ENCODE peak calls at places on chromosome 1, in four cellular contexts. One of them, this sample, is unnamed.

GRCh38 chr1:93979718-93980319 is 70.6 kb upstream of the GCLM start:
- DNase-seq in neural progenitor cell: no peak
- DNase-seq in H1: no peak
- DNase-seq in HCT116: no peak
- DNase-seq in this sample: no peak

GRCh38 chr1:240164742-240165141 is 73.1 kb downstream of the FMN2 start:
- DNase-seq in H1: no peak
- DNase-seq in HCT116: no peak
- DNase-seq in neural progenitor cell: no peak
- DNase-seq in this sample: no peak

GRCh38 chr1:176515310-176515709 is 52.3 kb downstream of the PAPPA2 start:
- DNase-seq in HCT116: no peak
- DNase-seq in H1: no peak
- DNase-seq in neural progenitor cell: no peak
- DNase-seq in this sample: peak

GRCh38 chr1:222618001-222618879 is at the start of gene MIA3:
- DNase-seq in neural progenitor cell: peak
- DNase-seq in H1: peak
- DNase-seq in HCT116: no peak
- DNase-seq in this sample: no peak

GRCh38 chr1:109385417-109385816 is 12.3 kb downstream of the SORT1 start:
- DNase-seq in HCT116: no peak
- DNase-seq in H1: no peak
- DNase-seq in neural progenitor cell: no peak
- DNase-seq in this sample: no peak

GRCh38 chr1:228770779-228771223 is 35.5 kb downstream of the RHOU start:
- DNase-seq in H1: no peak
- DNase-seq in HCT116: no peak
- DNase-seq in neural progenitor cell: no peak
- DNase-seq in this sample: no peak

GRCh38 chr1:49318218-49318617 is 541.5 kb upstream of the BEND5 start:
- DNase-seq in HCT116: no peak
- DNase-seq in H1: no peak
- DNase-seq in neural progenitor cell: no peak
- DNase-seq in this sample: no peak

GRCh38 chr1:121445677-121446076 is 260.9 kb downstream of the SRGAP2C start:
- DNase-seq in HCT116: no peak
- DNase-seq in H1: no peak
- DNase-seq in neural progenitor cell: no peak
- DNase-seq in this sample: no peak

GRCh38 chr1:18814340-18815202 is 44.9 kb downstream of the TAS1R2 start:
- DNase-seq in HCT116: no peak
- DNase-seq in neural progenitor cell: peak
- DNase-seq in H1: no peak
- DNase-seq in this sample: no peak

GRCh38 chr1:4227986-4228385 is 327.9 kb upstream of the C1orf174 start:
- DNase-seq in neural progenitor cell: no peak
- DNase-seq in H1: no peak
- DNase-seq in HCT116: peak
- DNase-seq in this sample: no peak

GRCh38 chr1:15610167-15610566 is 7.1 kb upstream of the DDI2 start:
- DNase-seq in HCT116: no peak
- DNase-seq in H1: no peak
- DNase-seq in neural progenitor cell: no peak
- DNase-seq in this sample: no peak

GRCh38 chr1:38025233-38025632 is 12.7 kb downstream of the UTP11 start:
- DNase-seq in neural progenitor cell: no peak
- DNase-seq in HCT116: no peak
- DNase-seq in H1: no peak
- DNase-seq in this sample: no peak

GRCh38 chr1:115670476-115671175 is 28.9 kb downstream of the VANGL1 start:
- DNase-seq in neural progenitor cell: no peak
- DNase-seq in H1: no peak
- DNase-seq in HCT116: no peak
- DNase-seq in this sample: no peak

GRCh38 chr1:151977662-151978230 is 15.9 kb downstream of the S100A10 start:
- DNase-seq in neural progenitor cell: no peak
- DNase-seq in HCT116: no peak
- DNase-seq in H1: no peak
- DNase-seq in this sample: no peak

GRCh38 chr1:4110888-4111287 is 210.8 kb upstream of the C1orf174 start:
- DNase-seq in HCT116: no peak
- DNase-seq in H1: no peak
- DNase-seq in neural progenitor cell: no peak
- DNase-seq in this sample: no peak

GRCh38 chr1:180096584-180097318 is 57.9 kb upstream of the QSOX1 start:
- DNase-seq in HCT116: no peak
- DNase-seq in neural progenitor cell: no peak
- DNase-seq in H1: no peak
- DNase-seq in this sample: no peak

GRCh38 chr1:27137544-27138075 is 17.3 kb downstream of the SLC9A1 start:
- DNase-seq in neural progenitor cell: no peak
- DNase-seq in HCT116: no peak
- DNase-seq in H1: no peak
- DNase-seq in this sample: no peak

GRCh38 chr1:29121951-29122661 is 1.6 kb downstream of the TMEM200B start:
- DNase-seq in neural progenitor cell: peak
- DNase-seq in HCT116: no peak
- DNase-seq in H1: peak
- DNase-seq in this sample: no peak

GRCh38 chr1:29145739-29146437 is 22.2 kb upstream of the TMEM200B start:
- DNase-seq in HCT116: no peak
- DNase-seq in neural progenitor cell: no peak
- DNase-seq in H1: no peak
- DNase-seq in this sample: no peak

GRCh38 chr1:178942285-178943218 is 71.7 kb upstream of the ANGPTL1 start:
- DNase-seq in neural progenitor cell: no peak
- DNase-seq in H1: peak
- DNase-seq in HCT116: no peak
- DNase-seq in this sample: peak

GRCh38 chr1:152007047-152007446 is 13.4 kb upstream of the S100A10 start:
- DNase-seq in neural progenitor cell: no peak
- DNase-seq in HCT116: no peak
- DNase-seq in H1: no peak
- DNase-seq in this sample: no peak

GRCh38 chr1:203557390-203557789 is 63.4 kb downstream of the OPTC start:
- DNase-seq in HCT116: no peak
- DNase-seq in neural progenitor cell: no peak
- DNase-seq in H1: no peak
- DNase-seq in this sample: peak

DNA sequence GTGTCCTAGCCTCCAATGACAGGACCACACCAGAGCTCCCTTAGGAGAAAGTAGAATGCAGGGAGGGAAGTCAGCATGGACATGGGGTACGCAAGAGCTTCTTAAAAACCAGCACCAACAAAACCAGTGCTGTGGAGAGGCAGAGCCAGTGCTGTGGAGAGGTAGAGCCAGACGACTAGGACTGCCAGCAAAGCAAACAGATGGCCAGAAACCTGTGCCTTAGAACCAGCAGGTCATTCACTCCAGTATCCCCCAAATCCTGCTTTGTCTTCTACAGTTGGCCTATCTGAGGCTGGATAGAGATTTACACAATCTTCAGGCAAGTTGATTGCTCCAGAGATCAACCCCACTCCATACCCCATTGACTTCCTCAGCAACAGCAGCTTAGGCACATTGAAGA is 459.9 kb upstream of the CAMK1G start:
- DNase-seq in neural progenitor cell: no peak
- DNase-seq in HCT116: no peak
- DNase-seq in H1: no peak
- DNase-seq in this sample: no peak
- H3K4me3 ChIP-seq in neural progenitor cell: no peak
- H3K4me3 ChIP-seq in HCT116: no peak
- H3K4me3 ChIP-seq in H1: no peak
- H3K4me3 ChIP-seq in this sample: no peak

GRCh38 chr1:12591267-12591938 is 26.6 kb downstream of the DHRS3 start:
- DNase-seq in H1: no peak
- DNase-seq in HCT116: no peak
- DNase-seq in neural progenitor cell: no peak
- DNase-seq in this sample: no peak
- H3K27ac ChIP-seq in H1: no peak
- H3K27ac ChIP-seq in HCT116: no peak
- H3K27ac ChIP-seq in neural progenitor cell: no peak
- H3K27ac ChIP-seq in this sample: no peak

GRCh38 chr1:160472112-160472511 is 50.9 kb downstream of the SLAMF6 start:
- DNase-seq in HCT116: no peak
- DNase-seq in H1: no peak
- DNase-seq in neural progenitor cell: no peak
- DNase-seq in this sample: no peak

GRCh38 chr1:160471253-160471652 is 51.8 kb downstream of the SLAMF6 start:
- DNase-seq in HCT116: no peak
- DNase-seq in neural progenitor cell: no peak
- DNase-seq in H1: no peak
- DNase-seq in this sample: no peak

DNA sequence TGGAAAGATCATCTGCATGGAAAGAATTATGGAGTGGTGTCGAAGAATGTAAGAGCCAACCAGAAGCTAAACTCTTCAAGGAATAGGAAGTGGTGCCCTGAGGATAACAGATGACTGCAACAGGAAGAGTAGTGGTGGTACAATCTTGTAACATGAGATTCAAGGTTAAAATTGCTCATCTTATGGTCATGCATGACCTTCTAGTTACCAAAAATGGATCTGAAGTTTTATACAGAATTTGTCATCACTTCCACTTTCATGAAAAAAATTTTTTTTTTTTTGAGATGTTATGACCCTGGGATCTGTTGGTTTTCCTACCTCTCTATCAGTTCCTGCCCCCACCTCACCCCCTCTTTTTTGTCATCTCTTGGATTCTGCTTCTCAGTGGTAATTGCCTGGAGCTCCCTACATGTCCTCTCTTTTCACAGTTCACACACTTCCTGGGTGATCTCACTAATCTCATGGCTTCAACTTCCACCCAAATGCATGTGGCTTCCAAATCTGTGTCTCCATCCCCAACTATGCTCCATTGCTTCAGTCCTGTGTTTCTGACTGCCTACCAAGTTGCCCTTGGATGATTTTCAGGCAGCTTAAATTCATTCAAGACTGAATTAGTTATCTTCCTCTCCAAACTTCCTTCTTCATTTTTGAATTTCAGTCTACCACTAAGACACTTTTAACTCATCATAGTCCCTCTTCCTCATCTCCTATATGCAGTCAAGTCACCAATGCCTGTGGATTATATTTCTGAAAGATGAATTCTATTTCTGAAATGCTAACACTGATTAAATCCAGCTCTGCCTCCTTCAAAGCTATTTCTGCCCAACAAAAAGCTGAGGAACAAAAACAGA is 48.4 kb downstream of the SLAMF6 start:
- DNase-seq in neural progenitor cell: no peak
- DNase-seq in H1: no peak
- DNase-seq in HCT116: no peak
- DNase-seq in this sample: no peak
- H3K4me3 ChIP-seq in neural progenitor cell: no peak
- H3K4me3 ChIP-seq in H1: no peak
- H3K4me3 ChIP-seq in HCT116: no peak
- H3K4me3 ChIP-seq in this sample: no peak

GRCh38 chr1:156146749-156147405 is 6.5 kb upstream of the SEMA4A start:
- DNase-seq in neural progenitor cell: no peak
- DNase-seq in HCT116: no peak
- DNase-seq in H1: no peak
- DNase-seq in this sample: no peak
- H3K27ac ChIP-seq in neural progenitor cell: no peak
- H3K27ac ChIP-seq in HCT116: no peak
- H3K27ac ChIP-seq in H1: peak
- H3K27ac ChIP-seq in this sample: no peak

GRCh38 chr1:220747426-220748090 is 564 bp upstream of the MTARC2 start:
- DNase-seq in neural progenitor cell: no peak
- DNase-seq in HCT116: no peak
- DNase-seq in H1: no peak
- DNase-seq in this sample: no peak
- H3K4me3 ChIP-seq in neural progenitor cell: peak
- H3K4me3 ChIP-seq in HCT116: peak
- H3K4me3 ChIP-seq in H1: peak
- H3K4me3 ChIP-seq in this sample: peak

GRCh38 chr1:72704841-72705477 is 422.6 kb upstream of the NEGR1 start:
- DNase-seq in H1: no peak
- DNase-seq in HCT116: no peak
- DNase-seq in neural progenitor cell: no peak
- DNase-seq in this sample: no peak

GRCh38 chr1:72705921-72706320 is 423.6 kb upstream of the NEGR1 start:
- DNase-seq in HCT116: no peak
- DNase-seq in H1: no peak
- DNase-seq in neural progenitor cell: no peak
- DNase-seq in this sample: no peak
- H3K27ac ChIP-seq in HCT116: no peak
- H3K27ac ChIP-seq in H1: no peak
- H3K27ac ChIP-seq in neural progenitor cell: no peak
- H3K27ac ChIP-seq in this sample: no peak

GRCh38 chr1:84862810-84863251 is 30.2 kb downstream of the LPAR3 start:
- DNase-seq in H1: no peak
- DNase-seq in neural progenitor cell: no peak
- DNase-seq in HCT116: no peak
- DNase-seq in this sample: no peak
- H3K4me3 ChIP-seq in H1: no peak
- H3K4me3 ChIP-seq in neural progenitor cell: no peak
- H3K4me3 ChIP-seq in HCT116: no peak
- H3K4me3 ChIP-seq in this sample: no peak

DNA sequence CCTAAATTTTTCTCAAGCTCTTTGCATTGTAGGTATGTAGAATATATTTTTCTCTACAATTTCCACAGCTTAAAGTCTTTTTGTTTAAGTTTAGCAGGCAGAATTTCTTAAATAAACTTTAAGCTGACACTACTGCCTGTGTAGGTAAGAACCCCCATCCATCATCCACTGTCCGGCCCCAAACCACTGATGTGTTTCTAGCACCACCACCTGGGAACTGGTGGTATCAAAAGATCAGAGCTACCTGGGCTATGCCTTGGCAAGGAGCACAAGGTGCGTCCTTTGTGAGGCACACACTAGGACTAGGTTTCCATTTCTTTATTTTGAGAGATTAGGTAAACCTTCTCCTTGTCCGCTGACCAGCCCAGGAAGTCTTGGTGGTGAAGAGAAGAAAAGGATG is 10.5 kb upstream of the LELP1 start:
- DNase-seq in neural progenitor cell: peak
- DNase-seq in HCT116: peak
- DNase-seq in H1: peak
- DNase-seq in this sample: no peak
- H3K27ac ChIP-seq in neural progenitor cell: no peak
- H3K27ac ChIP-seq in HCT116: no peak
- H3K27ac ChIP-seq in H1: no peak
- H3K27ac ChIP-seq in this sample: no peak

This sample was measured in SJSA1.